ENCODE peak calls at places on chromosomes 3 and 15, in nine cellular contexts. C is PC-3; G is GM12865; K is left lung; B is fibroblast of the aortic adventitia; F is H7; D is Jurkat, Clone E6-1; P is HFF-Myc; Q is HepG2. A is an unnamed sample.

GRCh38 chr3:98967758-98968157 is 66.3 kb upstream of the DCBLD2 start:
- DNase-seq in C (no peak), G (no peak), K (no peak), B (no peak), F (no peak), D (no peak), P (no peak), Q (no peak), A (no peak)

GRCh38 chr3:112411425-112411824 is 78.5 kb downstream of the CD200 start:
- DNase-seq in C (no peak), G (no peak), K (no peak), B (no peak), F (no peak), D (no peak), P (no peak), Q (no peak), A (no peak)

GRCh38 chr3:184272269-184272668 is 3.6 kb upstream of the ECE2 start:
- DNase-seq in C (no peak), G (no peak), K (no peak), B (no peak), F (no peak), D (no peak), P (no peak), Q (no peak), A (no peak)

GRCh38 chr15:89408512-89409183 is 74.0 kb upstream of the POLG start:
- DNase-seq in C (no peak), G (no peak), K (no peak), B (peak), F (no peak), D (no peak), P (no peak), Q (no peak), A (no peak)

GRCh38 chr15:61364871-61365270 is 135.8 kb upstream of the RORA start:
- DNase-seq in C (no peak), G (no peak), K (no peak), B (no peak), F (peak), D (no peak), P (no peak), Q (peak), A (no peak)

GRCh38 chr3:145013931-145014330 is 1042.3 kb downstream of the DIPK2A start:
- DNase-seq in C (no peak), G (no peak), K (no peak), B (no peak), F (no peak), D (no peak), P (no peak), Q (no peak), A (no peak)

GRCh38 chr3:119604878-119605277 is 7.2 kb downstream of the PLA1A start:
- DNase-seq in C (peak), G (no peak), K (no peak), B (peak), F (no peak), D (no peak), P (no peak), Q (no peak), A (no peak)

GRCh38 chr3:66629431-66630368 is 128.9 kb upstream of the LRIG1 start:
- DNase-seq in C (no peak), G (no peak), K (no peak), B (no peak), F (no peak), D (no peak), P (no peak), Q (no peak), A (no peak)

GRCh38 chr3:2547049-2547448 is 448.4 kb downstream of the CNTN4 start:
- DNase-seq in C (no peak), G (no peak), K (no peak), B (no peak), F (no peak), D (no peak), P (no peak), Q (no peak), A (no peak)

GRCh38 chr15:75172168-75172841 is 29.4 kb upstream of the C15orf39 start:
- DNase-seq in C (peak), G (no peak), K (no peak), B (no peak), F (peak), D (no peak), P (no peak), Q (no peak), A (no peak)

GRCh38 chr3:99777210-99777549 is 40.5 kb upstream of the CMSS1 start:
- DNase-seq in C (no peak), G (no peak), K (no peak), B (peak), F (no peak), D (no peak), P (no peak), Q (no peak), A (no peak)

GRCh38 chr3:28349397-28350000 is 875 bp upstream of the AZI2 start:
- DNase-seq in C (peak), G (no peak), K (no peak), B (peak), F (no peak), D (no peak), P (no peak), Q (no peak), A (peak)

GRCh38 chr15:76270876-76271275 is 40.4 kb downstream of the ETFA start:
- DNase-seq in C (no peak), G (no peak), K (no peak), B (no peak), F (no peak), D (no peak), P (no peak), Q (no peak), A (no peak)

GRCh38 chr3:134348524-134348923 is 25.7 kb downstream of the AMOTL2 start:
- DNase-seq in C (peak), G (no peak), K (peak), B (peak), F (peak), D (no peak), P (no peak), Q (no peak), A (no peak)

GRCh38 chr3:107545680-107546120 is 22.9 kb downstream of the BBX start:
- DNase-seq in C (no peak), G (no peak), K (no peak), B (peak), F (no peak), D (no peak), P (no peak), Q (no peak), A (no peak)

GRCh38 chr15:72199721-72200212 is 2.2 kb upstream of the GRAMD2A start:
- DNase-seq in C (peak), G (peak), K (peak), B (peak), F (peak), D (peak), P (peak), Q (peak), A (no peak)

GRCh38 chr15:77798847-77799246 is 166.1 kb upstream of the LINGO1 start:
- DNase-seq in C (no peak), G (no peak), K (no peak), B (no peak), F (no peak), D (no peak), P (no peak), Q (no peak), A (no peak)

GRCh38 chr3:126522363-126522788 is 1.6 kb upstream of the CHST13 start:
- DNase-seq in C (peak), G (peak), K (peak), B (peak), F (peak), D (no peak), P (peak), Q (peak), A (no peak)

GRCh38 chr3:136671921-136672320 is 80.3 kb downstream of the STAG1 start:
- DNase-seq in C (peak), G (no peak), K (no peak), B (peak), F (no peak), D (no peak), P (no peak), Q (no peak), A (no peak)

GRCh38 chr3:143118630-143119008 is 952 bp upstream of the CHST2 start:
- DNase-seq in C (no peak), G (peak), K (no peak), B (no peak), F (peak), D (no peak), P (no peak), Q (no peak), A (no peak)
- H3K4me3 ChIP-seq in C (peak), G (peak), K (peak), B (peak), F (peak), D (peak), P (peak), Q (no peak), A (peak)

DNA sequence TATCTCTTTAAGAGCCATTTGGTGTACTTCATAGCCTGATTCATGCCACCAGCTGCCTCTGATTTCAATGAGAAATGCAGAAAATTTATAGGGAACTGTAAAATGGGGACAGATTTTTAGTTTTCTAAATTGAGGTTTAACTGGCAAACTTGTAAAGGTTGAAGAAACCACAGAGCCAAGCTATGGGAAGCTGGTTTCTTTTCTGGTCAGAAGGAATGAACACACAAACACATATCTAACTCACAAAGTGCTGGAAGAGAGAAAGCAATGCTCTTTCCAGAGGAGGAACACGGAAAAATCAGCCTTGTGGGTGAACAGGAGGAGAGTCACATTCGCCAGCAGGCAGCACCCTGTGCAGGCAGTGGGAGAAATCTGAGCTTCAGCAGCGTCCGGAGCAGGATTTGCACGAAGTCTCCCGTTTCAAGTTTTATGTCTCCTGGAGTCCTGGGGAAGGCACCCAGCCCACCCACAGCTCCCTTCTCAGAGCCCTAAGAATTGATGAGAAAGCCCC is 481 bp downstream of the MASP1 start:
- DNase-seq in C (no peak), G (no peak), K (no peak), B (peak), F (peak), D (no peak), P (no peak), Q (no peak), A (no peak)
- H3K4me3 ChIP-seq in C (no peak), G (no peak), K (no peak), B (peak), F (peak), D (no peak), P (peak), Q (peak), A (no peak)

GRCh38 chr3:105997800-105998526 is 129.2 kb upstream of the CBLB start:
- DNase-seq in C (peak), G (no peak), K (peak), B (peak), F (no peak), D (no peak), P (peak), Q (no peak), A (peak)
- H3K4me3 ChIP-seq in C (peak), G (no peak), K (no peak), B (peak), F (no peak), D (no peak), P (no peak), Q (no peak), A (no peak)

GRCh38 chr3:157086775-157087174 is 73.2 kb downstream of the CCNL1 start:
- DNase-seq in C (no peak), G (no peak), K (no peak), B (no peak), F (no peak), D (no peak), P (no peak), Q (no peak), A (no peak)
- H3K4me3 ChIP-seq in C (peak), G (no peak), K (no peak), B (no peak), F (no peak), D (no peak), P (no peak), Q (no peak), A (no peak)

GRCh38 chr3:58584690-58585004 is 7.5 kb upstream of the FAM107A start:
- DNase-seq in C (no peak), G (no peak), K (no peak), B (no peak), F (no peak), D (no peak), P (no peak), Q (no peak), A (no peak)
- H3K4me3 ChIP-seq in C (peak), G (peak), K (peak), B (peak), F (peak), D (peak), P (peak), Q (peak), A (peak)

GRCh38 chr3:188149587-188149986 is 4.4 kb upstream of the LPP start:
- DNase-seq in C (no peak), G (no peak), K (no peak), B (no peak), F (no peak), D (no peak), P (no peak), Q (no peak), A (no peak)

GRCh38 chr3:188148318-188148717 is 5.6 kb upstream of the LPP start:
- DNase-seq in C (no peak), G (no peak), K (no peak), B (no peak), F (no peak), D (peak), P (no peak), Q (no peak), A (no peak)

GRCh38 chr3:188146219-188146618 is 7.7 kb upstream of the LPP start:
- DNase-seq in C (no peak), G (no peak), K (no peak), B (no peak), F (no peak), D (no peak), P (no peak), Q (no peak), A (no peak)

GRCh38 chr3:188150982-188151381 is 3.0 kb upstream of the LPP start:
- DNase-seq in C (no peak), G (no peak), K (no peak), B (no peak), F (no peak), D (no peak), P (no peak), Q (no peak), A (no peak)

GRCh38 chr3:188147782-188148181 is 6.2 kb upstream of the LPP start:
- DNase-seq in C (no peak), G (no peak), K (no peak), B (no peak), F (no peak), D (no peak), P (no peak), Q (no peak), A (no peak)
- H3K4me3 ChIP-seq in C (no peak), G (no peak), K (no peak), B (no peak), F (no peak), D (no peak), P (no peak), Q (no peak), A (no peak)

GRCh38 chr3:40079845-40080240 is 229.7 kb upstream of the EIF1B start:
- DNase-seq in C (peak), G (no peak), K (no peak), B (peak), F (no peak), D (no peak), P (no peak), Q (no peak), A (no peak)
- H3K4me3 ChIP-seq in C (no peak), G (no peak), K (no peak), B (no peak), F (no peak), D (no peak), P (no peak), Q (no peak), A (no peak)